ENCODE peak calls at places on chromosomes 16 and 17, in seven cellular contexts. M is body of pancreas; B is pancreas; C is trophoblast cell; J is CD8-positive, alpha-beta T cell; H is SK-N-SH; T is prostate gland. V is an unnamed sample.

GRCh38 chr16:4273858-4274291 is 1.1 kb upstream of the TFAP4 start:
- DNase-seq in C (peak; percentile 79), T (peak; percentile 33), M (peak; percentile 63), H (peak; percentile 77), J (peak; percentile 72), B (peak; percentile 74), V (no peak)

GRCh38 chr16:15607700-15608396 is 35.1 kb downstream of the MARF1 start:
- DNase-seq in T (no peak), H (no peak), J (no peak), M (peak; percentile 57), B (no peak), C (peak; percentile 29), V (no peak)

GRCh38 chr17:2436516-2436915 is 35.7 kb upstream of the MNT start:
- DNase-seq in J (no peak), M (peak; percentile 68), B (peak; percentile 43), T (no peak), C (no peak), H (no peak), V (no peak)

GRCh38 chr16:70396209-70396904 is 42.5 kb downstream of the ST3GAL2 start:
- DNase-seq in M (no peak), H (peak; percentile 91), J (no peak), B (no peak), T (no peak), C (peak; percentile 93), V (no peak)

GRCh38 chr17:66915204-66915611 is 49.3 kb upstream of the CACNG4 start:
- DNase-seq in J (no peak), M (peak; percentile 38), H (peak; percentile 76), T (peak; percentile 75), C (no peak), B (peak; percentile 24), V (no peak)

GRCh38 chr16:7381671-7382070 is 49.0 kb downstream of the RBFOX1 start:
- DNase-seq in M (no peak), C (no peak), J (no peak), B (no peak), T (no peak), H (no peak), V (no peak)

GRCh38 chr16:86651823-86652222 is 73.5 kb downstream of the FOXL1 start:
- DNase-seq in M (no peak), T (no peak), C (no peak), J (no peak), B (no peak), H (no peak), V (no peak)

GRCh38 chr17:75856062-75856681 is 1.0 kb upstream of the WBP2 start:
- DNase-seq in H (no peak), C (no peak), J (no peak), T (no peak), B (no peak), M (peak; percentile 54), V (no peak)

GRCh38 chr16:21156767-21157467 is 1.6 kb upstream of the LDAF1 start:
- DNase-seq in T (peak; percentile 35), B (peak; percentile 47), J (no peak), H (peak; percentile 85), M (peak; percentile 39), C (peak; percentile 78), V (peak; percentile 14)

GRCh38 chr17:29483503-29483902 is 83.3 kb downstream of the ABHD15 start:
- DNase-seq in B (no peak), M (no peak), C (peak; percentile 57), T (no peak), H (no peak), J (no peak), V (no peak)

GRCh38 chr16:24984903-24985675 is 30.1 kb downstream of the ARHGAP17 start:
- DNase-seq in B (no peak), T (no peak), H (no peak), M (no peak), J (no peak), C (no peak), V (no peak)

GRCh38 chr16:89909777-89910716 is 8.6 kb upstream of the MC1R start:
- DNase-seq in H (peak; percentile 92), J (peak; percentile 80), M (peak; percentile 64), C (peak; percentile 85), T (peak; percentile 63), B (peak; percentile 61), V (no peak)

GRCh38 chr17:57514614-57515013 is 230.5 kb downstream of the CCDC182 start:
- DNase-seq in C (no peak), H (no peak), J (no peak), T (no peak), B (no peak), M (no peak), V (no peak)

GRCh38 chr16:69036399-69037091 is 68.9 kb upstream of the HAS3 start:
- DNase-seq in M (peak; percentile 16), B (peak; percentile 21), J (no peak), C (peak; percentile 39), T (no peak), H (no peak), V (no peak)

GRCh38 chr16:48158296-48158695 is 2.5 kb upstream of the ABCC12 start:
- DNase-seq in J (no peak), H (no peak), T (no peak), M (no peak), C (no peak), B (no peak), V (peak; percentile 57)

GRCh38 chr17:59149051-59149450 is 5.9 kb downstream of the SKA2 start:
- DNase-seq in M (no peak), H (no peak), T (no peak), B (no peak), J (no peak), C (no peak), V (no peak)

GRCh38 chr16:14303654-14304394 is 232.7 kb downstream of the MRTFB start:
- DNase-seq in B (peak; percentile 62), J (no peak), C (peak; percentile 63), H (no peak), M (peak; percentile 54), T (no peak), V (no peak)

GRCh38 chr16:80369559-80369958 is 171.2 kb upstream of the DYNLRB2 start:
- DNase-seq in J (no peak), B (peak; percentile 25), C (peak; percentile 58), M (peak; percentile 42), H (peak; percentile 58), T (peak; percentile 42), V (no peak)

GRCh38 chr17:44220211-44221071 is 966 bp upstream of the UBTF start:
- DNase-seq in M (peak; percentile 69), B (peak; percentile 69), T (peak; percentile 40), J (peak; percentile 79), H (peak; percentile 71), C (peak; percentile 51), V (no peak)

GRCh38 chr17:36742267-36743000 is 141.1 kb downstream of the MRM1 start:
- DNase-seq in M (no peak), C (no peak), J (no peak), B (no peak), H (no peak), T (no peak), V (no peak)

GRCh38 chr17:82287849-82288601 is 14.5 kb upstream of the CSNK1D start:
- DNase-seq in M (peak; percentile 97), B (peak; percentile 94), T (peak; percentile 88), H (no peak), J (no peak), C (no peak), V (peak; percentile 83)

GRCh38 chr16:9311303-9311954 is 220.0 kb downstream of the HAPSTR1 start:
- DNase-seq in T (no peak), H (no peak), M (peak; percentile 32), C (no peak), J (no peak), B (no peak), V (peak; percentile 31)

GRCh38 chr17:35449371-35449931 is 885 bp upstream of the SLFN13 start:
- DNase-seq in H (peak; percentile 11), C (peak; percentile 4), M (peak; percentile 27), B (no peak), J (no peak), T (no peak), V (no peak)

GRCh38 chr16:79571753-79572544 is 28.6 kb downstream of the MAF start:
- DNase-seq in H (no peak), J (no peak), B (no peak), T (no peak), M (no peak), C (no peak), V (no peak)

GRCh38 chr16:10370096-10370726 is 15.7 kb upstream of the ATF7IP2 start:
- DNase-seq in T (no peak), H (no peak), C (no peak), B (no peak), M (no peak), J (no peak), V (no peak)

DNA sequence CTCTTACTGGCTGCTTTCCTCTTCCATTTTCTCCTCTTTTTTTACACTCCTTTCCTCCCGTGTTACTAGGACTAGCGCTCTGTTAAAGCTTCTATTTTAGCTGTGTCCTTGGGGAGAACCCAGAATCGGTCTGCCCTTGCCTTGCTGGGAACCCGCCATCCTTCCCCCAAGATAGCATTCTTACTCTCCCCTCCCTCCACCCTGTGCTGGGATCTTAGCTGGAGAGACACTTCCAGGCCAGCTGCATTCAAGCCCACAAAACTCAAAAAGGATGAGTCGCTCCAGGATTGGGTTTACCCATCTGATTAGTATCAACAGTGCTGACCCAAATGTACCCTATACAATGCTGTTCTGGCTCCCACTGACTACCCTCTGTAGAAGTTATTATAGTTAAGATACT is 200.5 kb upstream of the ASIC2 start:
- DNase-seq in T (no peak), H (no peak), B (no peak), M (no peak), C (no peak), J (no peak), V (no peak)
- H3K27ac ChIP-seq in T (no peak overlapping the region), H (no peak overlapping the region), B (no peak overlapping the region), M (no peak overlapping the region), C (no peak overlapping the region), J (no peak overlapping the region), V (no peak overlapping the region)

GRCh38 chr16:57642368-57643135 is 14.1 kb downstream of the ADGRG1 start:
- DNase-seq in C (no peak), T (no peak), J (no peak), M (no peak), H (no peak), B (no peak), V (no peak)
- H3K27ac ChIP-seq in C (no peak overlapping the region), T (no peak overlapping the region), J (no peak overlapping the region), M (peak overlapping the region; percentile 48), H (no peak overlapping the region), B (no peak overlapping the region), V (peak overlapping the region; percentile 63)

GRCh38 chr17:15492186-15492585 is 24.8 kb upstream of the CDRT4 start:
- DNase-seq in M (no peak), C (no peak), T (no peak), H (no peak), B (no peak), J (no peak), V (no peak)
- H3K27ac ChIP-seq in M (no peak overlapping the region), C (no peak overlapping the region), T (no peak overlapping the region), H (no peak overlapping the region), B (no peak overlapping the region), J (no peak overlapping the region), V (no peak overlapping the region)

GRCh38 chr17:77186141-77186604 is 45.4 kb downstream of the SEC14L1 start:
- DNase-seq in M (no peak), B (no peak), H (no peak), J (peak; percentile 51), T (no peak), C (no peak), V (no peak)

GRCh38 chr17:77190561-77190960 is 49.8 kb downstream of the SEC14L1 start:
- DNase-seq in C (no peak), J (no peak), T (no peak), B (no peak), M (no peak), H (no peak), V (no peak)

GRCh38 chr17:77191266-77191665 is 50.5 kb downstream of the SEC14L1 start:
- DNase-seq in T (no peak), J (no peak), M (no peak), C (no peak), H (no peak), B (no peak), V (no peak)

GRCh38 chr17:77189148-77189547 is 48.4 kb downstream of the SEC14L1 start:
- DNase-seq in T (no peak), C (no peak), B (no peak), M (no peak), J (no peak), H (no peak), V (no peak)

GRCh38 chr17:77188084-77189066 is 47.6 kb downstream of the SEC14L1 start:
- DNase-seq in M (no peak), T (no peak), J (no peak), H (no peak), C (no peak), B (no peak), V (no peak)
- H3K27ac ChIP-seq in M (no peak overlapping the region), T (no peak overlapping the region), J (no peak overlapping the region), H (no peak overlapping the region), C (no peak overlapping the region), B (no peak overlapping the region), V (peak overlapping the region; percentile 21)